ENCODE peak calls at places on chromosomes 1 and 21, in seven cellular contexts. One of them, this sample, is unnamed.
A peak's percentile ranks its signal among the peaks of the same experiment; 100 is the strongest.

GRCh38 chr1:84298336-84298687 is 3.2 kb upstream of the SAMD13 start:
- DNase-seq in pancreas: peak; percentile 54
- DNase-seq in uterus: peak; percentile 34
- DNase-seq in fibroblast of lung: peak; percentile 34
- DNase-seq in ovary: peak; percentile 67
- DNase-seq in left ventricle myocardium inferior: peak; percentile 66
- DNase-seq in left lung: peak; percentile 54
- DNase-seq in this sample: peak; percentile 64

GRCh38 chr1:51518730-51519047 is 377 bp downstream of the EPS15 start:
- DNase-seq in left ventricle myocardium inferior: peak; percentile 50
- DNase-seq in pancreas: peak; percentile 73
- DNase-seq in fibroblast of lung: no peak
- DNase-seq in uterus: no peak
- DNase-seq in ovary: no peak
- DNase-seq in left lung: peak; percentile 57
- DNase-seq in this sample: no peak

GRCh38 chr1:212413902-212414327 is 771 bp downstream of the PACC1 start:
- DNase-seq in left lung: no peak
- DNase-seq in ovary: no peak
- DNase-seq in left ventricle myocardium inferior: no peak
- DNase-seq in pancreas: no peak
- DNase-seq in uterus: no peak
- DNase-seq in fibroblast of lung: peak; percentile 17
- DNase-seq in this sample: no peak

GRCh38 chr1:184792450-184792969 is 37.9 kb upstream of the EDEM3 start:
- DNase-seq in left ventricle myocardium inferior: peak; percentile 62
- DNase-seq in ovary: no peak
- DNase-seq in fibroblast of lung: peak; percentile 98
- DNase-seq in pancreas: peak; percentile 91
- DNase-seq in uterus: peak; percentile 55
- DNase-seq in left lung: peak; percentile 64
- DNase-seq in this sample: peak; percentile 41

GRCh38 chr1:206498685-206499084 is 8.6 kb upstream of the RASSF5 start:
- DNase-seq in uterus: no peak
- DNase-seq in left lung: no peak
- DNase-seq in ovary: no peak
- DNase-seq in pancreas: no peak
- DNase-seq in fibroblast of lung: no peak
- DNase-seq in left ventricle myocardium inferior: no peak
- DNase-seq in this sample: no peak

GRCh38 chr21:36156815-36157670 is at the start of gene DOP1B:
- DNase-seq in ovary: no peak
- DNase-seq in left lung: peak; percentile 62
- DNase-seq in left ventricle myocardium inferior: peak; percentile 21
- DNase-seq in uterus: no peak
- DNase-seq in fibroblast of lung: no peak
- DNase-seq in pancreas: no peak
- DNase-seq in this sample: peak; percentile 20

GRCh38 chr1:186967659-186968394 is 139.1 kb downstream of the PLA2G4A start:
- DNase-seq in pancreas: no peak
- DNase-seq in uterus: no peak
- DNase-seq in left lung: no peak
- DNase-seq in fibroblast of lung: no peak
- DNase-seq in left ventricle myocardium inferior: no peak
- DNase-seq in ovary: no peak
- DNase-seq in this sample: no peak

GRCh38 chr1:41357451-41358151 is 3.6 kb upstream of the FOXO6 start:
- DNase-seq in ovary: no peak
- DNase-seq in pancreas: no peak
- DNase-seq in left lung: no peak
- DNase-seq in left ventricle myocardium inferior: peak; percentile 48
- DNase-seq in uterus: peak; percentile 11
- DNase-seq in fibroblast of lung: no peak
- DNase-seq in this sample: no peak

GRCh38 chr1:55288245-55288644 is 73.1 kb upstream of the USP24 start:
- DNase-seq in ovary: no peak
- DNase-seq in fibroblast of lung: no peak
- DNase-seq in left lung: no peak
- DNase-seq in left ventricle myocardium inferior: no peak
- DNase-seq in uterus: peak; percentile 42
- DNase-seq in pancreas: no peak
- DNase-seq in this sample: no peak

GRCh38 chr1:160206421-160207117 is 1.4 kb downstream of the PEA15 start:
- DNase-seq in pancreas: no peak
- DNase-seq in ovary: no peak
- DNase-seq in fibroblast of lung: peak; percentile 74
- DNase-seq in left ventricle myocardium inferior: no peak
- DNase-seq in uterus: no peak
- DNase-seq in left lung: no peak
- DNase-seq in this sample: no peak

GRCh38 chr1:247295274-247295684 is 36.4 kb downstream of the ZNF496 start:
- DNase-seq in pancreas: no peak
- DNase-seq in left ventricle myocardium inferior: no peak
- DNase-seq in left lung: no peak
- DNase-seq in fibroblast of lung: no peak
- DNase-seq in uterus: no peak
- DNase-seq in ovary: no peak
- DNase-seq in this sample: no peak

GRCh38 chr1:5768014-5768413 is 224.2 kb downstream of the NPHP4 start:
- DNase-seq in fibroblast of lung: no peak
- DNase-seq in pancreas: no peak
- DNase-seq in left lung: no peak
- DNase-seq in left ventricle myocardium inferior: no peak
- DNase-seq in uterus: no peak
- DNase-seq in ovary: peak; percentile 50
- DNase-seq in this sample: no peak

GRCh38 chr1:36151845-36152203 is 2.5 kb upstream of the TRAPPC3 start:
- DNase-seq in fibroblast of lung: no peak
- DNase-seq in left lung: peak; percentile 47
- DNase-seq in uterus: peak; percentile 41
- DNase-seq in ovary: no peak
- DNase-seq in pancreas: no peak
- DNase-seq in left ventricle myocardium inferior: no peak
- DNase-seq in this sample: no peak

GRCh38 chr1:203765029-203765837 is at the start of gene LAX1:
- DNase-seq in pancreas: no peak
- DNase-seq in left lung: no peak
- DNase-seq in uterus: no peak
- DNase-seq in left ventricle myocardium inferior: no peak
- DNase-seq in ovary: no peak
- DNase-seq in fibroblast of lung: no peak
- DNase-seq in this sample: no peak
- H3K27ac ChIP-seq in pancreas: no peak within 1 kb of the TSS
- H3K27ac ChIP-seq in left lung: peak within 1 kb of the TSS; percentile 28
- H3K27ac ChIP-seq in uterus: no peak within 1 kb of the TSS
- H3K27ac ChIP-seq in left ventricle myocardium inferior: no peak within 1 kb of the TSS
- H3K27ac ChIP-seq in ovary: no peak within 1 kb of the TSS
- H3K27ac ChIP-seq in fibroblast of lung: no peak within 1 kb of the TSS
- H3K27ac ChIP-seq in this sample: no peak within 1 kb of the TSS

GRCh38 chr21:43917515-43918384 is 52.7 kb downstream of the AGPAT3 start:
- DNase-seq in uterus: no peak
- DNase-seq in left ventricle myocardium inferior: no peak
- DNase-seq in pancreas: no peak
- DNase-seq in left lung: no peak
- DNase-seq in fibroblast of lung: no peak
- DNase-seq in ovary: peak; percentile 10
- DNase-seq in this sample: peak; percentile 17
- TF ChIP-seq CTCF in uterus: no peak
- TF ChIP-seq CTCF in left ventricle myocardium inferior: no peak
- TF ChIP-seq CTCF in pancreas: no peak
- TF ChIP-seq CTCF in left lung: no peak
- TF ChIP-seq CTCF in fibroblast of lung: no peak
- TF ChIP-seq CTCF in ovary: no peak
- TF ChIP-seq CTCF in this sample: no peak

GRCh38 chr1:222466150-222466865 is 81.6 kb downstream of the HHIPL2 start:
- DNase-seq in pancreas: no peak
- DNase-seq in uterus: no peak
- DNase-seq in left ventricle myocardium inferior: no peak
- DNase-seq in left lung: no peak
- DNase-seq in fibroblast of lung: no peak
- DNase-seq in ovary: no peak
- DNase-seq in this sample: no peak
- H3K4me3 ChIP-seq in pancreas: peak overlapping the region; percentile 36
- H3K4me3 ChIP-seq in uterus: no peak overlapping the region
- H3K4me3 ChIP-seq in left ventricle myocardium inferior: peak overlapping the region; percentile 60
- H3K4me3 ChIP-seq in left lung: no peak overlapping the region
- H3K4me3 ChIP-seq in fibroblast of lung: no peak overlapping the region
- H3K4me3 ChIP-seq in ovary: no peak overlapping the region
- H3K4me3 ChIP-seq in this sample: peak overlapping the region; percentile 67

GRCh38 chr1:28887418-28887834 is 26.9 kb upstream of the EPB41 start:
- DNase-seq in pancreas: peak; percentile 61
- DNase-seq in left ventricle myocardium inferior: peak; percentile 18
- DNase-seq in left lung: peak; percentile 54
- DNase-seq in fibroblast of lung: no peak
- DNase-seq in uterus: peak; percentile 25
- DNase-seq in ovary: peak; percentile 63
- DNase-seq in this sample: no peak

GRCh38 chr1:28886731-28887417 is 27.5 kb upstream of the EPB41 start:
- DNase-seq in left lung: peak; percentile 89
- DNase-seq in ovary: peak; percentile 88
- DNase-seq in left ventricle myocardium inferior: peak; percentile 84
- DNase-seq in uterus: peak; percentile 79
- DNase-seq in fibroblast of lung: peak; percentile 72
- DNase-seq in pancreas: peak; percentile 94
- DNase-seq in this sample: peak; percentile 56

GRCh38 chr1:28888915-28889314 is 25.5 kb upstream of the EPB41 start:
- DNase-seq in left lung: no peak
- DNase-seq in ovary: no peak
- DNase-seq in uterus: no peak
- DNase-seq in fibroblast of lung: no peak
- DNase-seq in pancreas: no peak
- DNase-seq in left ventricle myocardium inferior: no peak
- DNase-seq in this sample: no peak

GRCh38 chr1:28889357-28889756 is 25.0 kb upstream of the EPB41 start:
- DNase-seq in fibroblast of lung: no peak
- DNase-seq in left ventricle myocardium inferior: no peak
- DNase-seq in pancreas: no peak
- DNase-seq in ovary: no peak
- DNase-seq in uterus: no peak
- DNase-seq in left lung: no peak
- DNase-seq in this sample: no peak

GRCh38 chr1:28887835-28888682 is 26.3 kb upstream of the EPB41 start:
- DNase-seq in ovary: peak; percentile 67
- DNase-seq in left lung: peak; percentile 52
- DNase-seq in pancreas: peak; percentile 58
- DNase-seq in fibroblast of lung: peak; percentile 19
- DNase-seq in uterus: peak; percentile 38
- DNase-seq in left ventricle myocardium inferior: peak; percentile 54
- DNase-seq in this sample: peak; percentile 18
- H3K27ac ChIP-seq in ovary: peak overlapping the region; percentile 39
- H3K27ac ChIP-seq in left lung: peak overlapping the region; percentile 86
- H3K27ac ChIP-seq in pancreas: peak overlapping the region; percentile 73
- H3K27ac ChIP-seq in fibroblast of lung: no peak overlapping the region
- H3K27ac ChIP-seq in uterus: peak overlapping the region; percentile 68
- H3K27ac ChIP-seq in left ventricle myocardium inferior: peak overlapping the region; percentile 80
- H3K27ac ChIP-seq in this sample: no peak overlapping the region

DNA sequence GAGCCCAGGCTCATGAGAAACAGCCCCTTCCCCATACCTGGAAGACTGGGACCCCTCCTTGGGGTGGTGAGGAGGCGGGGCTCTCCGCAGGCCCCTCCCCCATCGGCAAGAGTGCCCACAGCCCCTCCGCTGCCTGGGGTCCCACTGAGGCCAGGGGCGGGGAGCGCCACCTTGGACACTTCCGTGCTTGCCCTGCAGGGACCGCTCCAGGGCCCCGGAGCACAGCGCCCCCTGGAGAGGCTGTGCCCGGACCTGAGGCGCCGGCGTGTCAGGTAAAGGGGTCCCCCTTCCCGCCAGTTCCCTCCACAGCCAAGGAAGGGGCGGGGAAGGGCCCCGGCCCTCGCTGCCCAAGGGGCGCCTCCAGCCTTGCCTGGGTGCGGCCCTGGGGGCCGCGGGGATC is 21.5 kb downstream of the INAVA start:
- DNase-seq in left lung: no peak
- DNase-seq in ovary: no peak
- DNase-seq in left ventricle myocardium inferior: no peak
- DNase-seq in pancreas: peak; percentile 38
- DNase-seq in fibroblast of lung: no peak
- DNase-seq in uterus: no peak
- DNase-seq in this sample: no peak
- TF ChIP-seq CTCF in left lung: no peak
- TF ChIP-seq CTCF in ovary: no peak
- TF ChIP-seq CTCF in left ventricle myocardium inferior: no peak
- TF ChIP-seq CTCF in pancreas: no peak
- TF ChIP-seq CTCF in fibroblast of lung: no peak
- TF ChIP-seq CTCF in uterus: no peak
- TF ChIP-seq CTCF in this sample: no peak

DNA sequence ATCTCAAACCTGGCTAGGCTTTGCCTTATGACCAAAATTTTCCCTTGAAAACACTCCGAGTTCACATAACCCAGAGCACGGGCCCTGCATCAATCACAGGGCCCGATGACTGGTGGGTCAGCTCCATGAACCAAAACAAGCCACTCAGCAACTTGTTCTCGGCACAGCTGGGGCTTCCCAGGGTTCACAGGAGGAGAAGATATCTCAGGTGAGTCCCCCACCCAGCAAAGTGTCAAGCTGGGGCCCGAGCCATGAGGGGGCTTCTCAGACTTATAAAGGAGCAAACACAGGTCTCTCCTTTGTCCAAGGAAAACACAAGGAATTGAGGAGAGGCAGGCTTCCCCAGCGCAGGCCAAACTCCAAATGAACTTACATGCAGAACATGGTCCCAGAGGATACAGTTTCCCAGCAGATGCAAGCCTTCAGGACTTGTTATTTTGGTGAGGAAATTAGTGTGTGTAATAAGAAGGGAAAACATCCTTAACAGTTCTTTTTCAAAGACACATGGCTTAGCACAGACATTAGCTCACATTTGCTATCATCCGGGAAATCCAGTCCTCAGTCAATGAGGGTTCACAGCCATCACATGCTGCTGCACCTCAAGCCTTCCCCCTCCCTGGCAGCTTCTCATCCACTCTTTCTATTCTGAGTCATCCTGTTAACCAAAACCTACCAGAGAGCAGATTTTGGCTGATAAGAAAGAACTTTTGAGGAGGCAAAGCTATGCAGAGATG is 98.1 kb upstream of the NFIA start:
- DNase-seq in ovary: peak; percentile 80
- DNase-seq in pancreas: no peak
- DNase-seq in uterus: peak; percentile 72
- DNase-seq in left lung: no peak
- DNase-seq in left ventricle myocardium inferior: peak; percentile 57
- DNase-seq in fibroblast of lung: peak; percentile 58
- DNase-seq in this sample: no peak
- H3K4me3 ChIP-seq in ovary: no peak overlapping the region
- H3K4me3 ChIP-seq in pancreas: no peak overlapping the region
- H3K4me3 ChIP-seq in uterus: no peak overlapping the region
- H3K4me3 ChIP-seq in left lung: no peak overlapping the region
- H3K4me3 ChIP-seq in left ventricle myocardium inferior: no peak overlapping the region
- H3K4me3 ChIP-seq in fibroblast of lung: no peak overlapping the region
- H3K4me3 ChIP-seq in this sample: no peak overlapping the region